ENCODE peak calls at places on chromosomes 6 and 20, in ten cellular contexts. S is AG08396, I is epithelial cell of esophagus, Q is T-helper 2 cell, T is Peyer's patch, M is NCI-H187 treated with DMSO at 0.1 percent for 48 hours, C is GM04503, X is non-pigmented ciliary epithelial cell, Z is foreskin fibroblast, P is HT1080. V is an unnamed sample.

GRCh38 chr6:112040933-112041332 is 13.0 kb upstream of the CCN6 start:
- DNase-seq in S (no peak), I (no peak), Q (no peak), T (no peak), M (no peak), C (no peak), X (no peak), Z (peak), P (peak), V (no peak)

GRCh38 chr6:109182590-109182989 is 87.3 kb downstream of the CEP57L1 start:
- DNase-seq in S (no peak), I (no peak), Q (no peak), T (no peak), M (no peak), C (no peak), X (no peak), Z (no peak), P (no peak), V (no peak)

GRCh38 chr6:100620085-100620484 is 155.4 kb upstream of the SIM1 start:
- DNase-seq in S (peak), I (peak), Q (no peak), T (no peak), M (no peak), C (peak), X (peak), Z (peak), P (peak), V (no peak)

GRCh38 chr20:49882171-49882970 is 33.0 kb downstream of the SPATA2 start:
- DNase-seq in S (no peak), I (no peak), Q (no peak), T (no peak), M (no peak), C (no peak), X (no peak), Z (no peak), P (no peak), V (no peak)

GRCh38 chr6:40948598-40948997 is 90.4 kb downstream of the UNC5CL start:
- DNase-seq in S (no peak), I (peak), Q (no peak), T (no peak), M (no peak), C (no peak), X (no peak), Z (peak), P (peak), V (no peak)

GRCh38 chr20:11000416-11000815 is 326.6 kb upstream of the JAG1 start:
- DNase-seq in S (no peak), I (no peak), Q (no peak), T (no peak), M (no peak), C (no peak), X (no peak), Z (no peak), P (no peak), V (no peak)

GRCh38 chr6:163999475-164000125 is 585.1 kb downstream of the QKI start:
- DNase-seq in S (no peak), I (no peak), Q (no peak), T (no peak), M (no peak), C (no peak), X (no peak), Z (no peak), P (no peak), V (no peak)

GRCh38 chr6:38640216-38640909 is 634 bp upstream of the BTBD9 start:
- DNase-seq in S (peak), I (no peak), Q (no peak), T (no peak), M (no peak), C (peak), X (no peak), Z (peak), P (no peak), V (no peak)

GRCh38 chr6:82484001-82484400 is 120.4 kb downstream of the TPBG start:
- DNase-seq in S (no peak), I (peak), Q (no peak), T (no peak), M (no peak), C (no peak), X (no peak), Z (no peak), P (no peak), V (no peak)

GRCh38 chr20:43725666-43726065 is 1.1 kb downstream of the GTSF1L start:
- DNase-seq in S (no peak), I (no peak), Q (no peak), T (no peak), M (no peak), C (no peak), X (no peak), Z (peak), P (no peak), V (no peak)

GRCh38 chr6:41097467-41098090 is 24.8 kb downstream of the NFYA start:
- DNase-seq in S (no peak), I (no peak), Q (no peak), T (no peak), M (no peak), C (no peak), X (peak), Z (peak), P (peak), V (no peak)

GRCh38 chr6:165580139-165580538 is 82.9 kb downstream of the PDE10A start:
- DNase-seq in S (no peak), I (peak), Q (no peak), T (no peak), M (no peak), C (no peak), X (no peak), Z (no peak), P (peak), V (no peak)

GRCh38 chr6:36235309-36235708 is 34.6 kb upstream of the PNPLA1 start:
- DNase-seq in S (no peak), I (no peak), Q (no peak), T (no peak), M (no peak), C (no peak), X (no peak), Z (no peak), P (no peak), V (no peak)

GRCh38 chr20:8394308-8394945 is 262.4 kb downstream of the PLCB1 start:
- DNase-seq in S (peak), I (peak), Q (no peak), T (no peak), M (no peak), C (peak), X (no peak), Z (peak), P (peak), V (no peak)

GRCh38 chr6:142374965-142375733 is 73.3 kb downstream of the ADGRG6 start:
- DNase-seq in S (peak), I (peak), Q (no peak), T (no peak), M (no peak), C (peak), X (peak), Z (peak), P (peak), V (no peak)

GRCh38 chr6:30951907-30952469 is 11.2 kb downstream of the MUCL3 start:
- DNase-seq in S (no peak), I (no peak), Q (no peak), T (no peak), M (no peak), C (no peak), X (no peak), Z (no peak), P (no peak), V (no peak)

GRCh38 chr6:1670711-1671462 is 61.2 kb downstream of the FOXC1 start:
- DNase-seq in S (no peak), I (peak), Q (no peak), T (no peak), M (no peak), C (no peak), X (peak), Z (no peak), P (no peak), V (no peak)

GRCh38 chr6:149211046-149211571 is 106.4 kb upstream of the TAB2 start:
- DNase-seq in S (no peak), I (peak), Q (no peak), T (no peak), M (no peak), C (no peak), X (no peak), Z (peak), P (peak), V (no peak)

V was measured in glutamatergic neuron.